ENCODE peak calls at places on chromosomes 13 and 19, in seven cellular contexts. J, U, G, Q, T, A and P are unnamed samples.

GRCh38 chr13:45850020-45850613 is 1.4 kb downstream of the SIAH3 start:
- DNase-seq in J (no peak), U (peak), G (no peak), Q (no peak), T (no peak), A (no peak), P (no peak)

GRCh38 chr19:14450168-14450874 is 17.2 kb downstream of the PKN1 start:
- DNase-seq in J (peak), U (peak), G (peak), Q (no peak), T (peak), A (peak), P (peak)

GRCh38 chr19:17079710-17080440 is 4.3 kb downstream of the MYO9B start:
- DNase-seq in J (peak), U (no peak), G (no peak), Q (peak), T (peak), A (peak), P (peak)

GRCh38 chr13:20882206-20882605 is 20.3 kb downstream of the XPO4 start:
- DNase-seq in J (no peak), U (no peak), G (no peak), Q (no peak), T (no peak), A (no peak), P (no peak)

GRCh38 chr19:16075430-16076153 is 703 bp upstream of the TPM4 start:
- DNase-seq in J (no peak), U (no peak), G (no peak), Q (no peak), T (no peak), A (no peak), P (no peak)

GRCh38 chr19:40754611-40755247 is 3.7 kb downstream of the SNRPA start:
- DNase-seq in J (no peak), U (no peak), G (no peak), Q (no peak), T (peak), A (no peak), P (no peak)

GRCh38 chr19:53553865-53554791 is 16.2 kb downstream of the ZNF331 start:
- DNase-seq in J (peak), U (no peak), G (peak), Q (peak), T (peak), A (peak), P (peak)

GRCh38 chr13:78689011-78689410 is 30.1 kb upstream of the OBI1 start:
- DNase-seq in J (no peak), U (no peak), G (no peak), Q (no peak), T (no peak), A (no peak), P (peak)

GRCh38 chr19:6071103-6071485 is 39.2 kb downstream of the RFX2 start:
- DNase-seq in J (no peak), U (peak), G (no peak), Q (no peak), T (no peak), A (peak), P (peak)

GRCh38 chr19:17391371-17392151 is 2.4 kb downstream of the CCDC194 start:
- DNase-seq in J (no peak), U (no peak), G (no peak), Q (no peak), T (no peak), A (no peak), P (no peak)

GRCh38 chr13:78241278-78241919 is 322.8 kb upstream of the EDNRB start:
- DNase-seq in J (no peak), U (peak), G (peak), Q (peak), T (peak), A (peak), P (peak)

GRCh38 chr19:11268783-11269267 is 6.5 kb upstream of the DOCK6 start:
- DNase-seq in J (no peak), U (no peak), G (peak), Q (no peak), T (no peak), A (peak), P (no peak)

GRCh38 chr13:34413538-34414210 is 528.4 kb upstream of the NBEA start:
- DNase-seq in J (no peak), U (no peak), G (no peak), Q (no peak), T (no peak), A (no peak), P (no peak)

GRCh38 chr19:35563207-35563829 is at the start of gene ATP4A:
- DNase-seq in J (no peak), U (no peak), G (no peak), Q (no peak), T (no peak), A (no peak), P (no peak)

GRCh38 chr13:113456116-113456702 is 2.9 kb upstream of the ADPRHL1 start:
- DNase-seq in J (no peak), U (no peak), G (no peak), Q (no peak), T (no peak), A (no peak), P (no peak)

GRCh38 chr13:45278096-45278645 is 62.8 kb downstream of the TPT1 start:
- DNase-seq in J (no peak), U (no peak), G (no peak), Q (no peak), T (no peak), A (no peak), P (no peak)

GRCh38 chr13:39773833-39774232 is 118.4 kb downstream of the COG6 start:
- DNase-seq in J (no peak), U (no peak), G (no peak), Q (no peak), T (no peak), A (no peak), P (peak)

GRCh38 chr19:10565028-10565566 is 713 bp downstream of the KRI1 start:
- DNase-seq in J (no peak), U (peak), G (peak), Q (peak), T (peak), A (peak), P (peak)

GRCh38 chr19:16626796-16627193 is 1.2 kb downstream of the MED26 start:
- DNase-seq in J (no peak), U (no peak), G (no peak), Q (peak), T (peak), A (peak), P (peak)

GRCh38 chr19:16206046-16206605 is 8.4 kb downstream of the AP1M1 start:
- DNase-seq in J (no peak), U (no peak), G (no peak), Q (no peak), T (no peak), A (no peak), P (no peak)

GRCh38 chr13:105050696-105051095 is 1484.8 kb downstream of the EFNB2 start:
- DNase-seq in J (no peak), U (no peak), G (no peak), Q (no peak), T (no peak), A (no peak), P (no peak)

GRCh38 chr19:28330831-28331230 is 882.1 kb downstream of the UQCRFS1 start:
- DNase-seq in J (no peak), U (no peak), G (no peak), Q (no peak), T (no peak), A (no peak), P (no peak)

GRCh38 chr13:83943530-83944279 is 61.4 kb upstream of the SLITRK1 start:
- DNase-seq in J (no peak), U (no peak), G (no peak), Q (no peak), T (no peak), A (no peak), P (no peak)

GRCh38 chr19:29620931-29621351 is 14.9 kb downstream of the POP4 start:
- DNase-seq in J (no peak), U (no peak), G (no peak), Q (no peak), T (peak), A (no peak), P (no peak)

GRCh38 chr19:21396893-21397572 is at the start of gene ZNF493:
- DNase-seq in J (peak), U (peak), G (peak), Q (peak), T (peak), A (peak), P (peak)